ENCODE peak calls at places on chromosomes 6 and 20, in nine cellular contexts. R, I, X, S, N, F, P, J and T are unnamed samples.

GRCh38 chr6:43078651-43079050 is 2.5 kb downstream of the PTK7 start:
- DNase-seq in R (no peak), I (no peak), X (no peak), S (no peak), N (no peak), F (no peak), P (no peak), J (peak; percentile 74), T (no peak)

GRCh38 chr20:10922941-10923340 is 249.1 kb upstream of the JAG1 start:
- DNase-seq in R (peak; percentile 57), I (no peak), X (no peak), S (no peak), N (no peak), F (no peak), P (no peak), J (peak; percentile 65), T (peak; percentile 88)

GRCh38 chr20:36483919-36484808 is 57.2 kb upstream of the MYL9 start:
- DNase-seq in R (no peak), I (no peak), X (no peak), S (no peak), N (no peak), F (no peak), P (no peak), J (no peak), T (peak; percentile 44)

GRCh38 chr6:93293399-93294271 is 125.7 kb downstream of the EPHA7 start:
- DNase-seq in R (no peak), I (no peak), X (no peak), S (no peak), N (no peak), F (no peak), P (no peak), J (no peak), T (no peak)

GRCh38 chr20:16801919-16802651 is 53.9 kb downstream of the OTOR start:
- DNase-seq in R (peak; percentile 69), I (peak; percentile 71), X (peak; percentile 73), S (peak; percentile 88), N (no peak), F (peak; percentile 89), P (peak; percentile 32), J (no peak), T (peak; percentile 51)

GRCh38 chr6:83708546-83708969 is 343 bp downstream of the SNAP91 start:
- DNase-seq in R (no peak), I (peak; percentile 68), X (no peak), S (peak; percentile 75), N (no peak), F (no peak), P (peak; percentile 48), J (no peak), T (no peak)

GRCh38 chr6:161618816-161619454 is 345.1 kb upstream of the AGPAT4 start:
- DNase-seq in R (peak; percentile 80), I (peak; percentile 59), X (no peak), S (peak; percentile 31), N (peak; percentile 20), F (no peak), P (no peak), J (no peak), T (peak; percentile 18)

GRCh38 chr20:38139919-38140753 is 24.9 kb downstream of the TGM2 start:
- DNase-seq in R (no peak), I (no peak), X (peak; percentile 25), S (peak; percentile 2), N (no peak), F (no peak), P (no peak), J (no peak), T (no peak)

GRCh38 chr6:83057705-83058321 is 7.8 kb downstream of the UBE3D start:
- DNase-seq in R (peak; percentile 45), I (peak; percentile 59), X (no peak), S (peak; percentile 61), N (no peak), F (no peak), P (peak; percentile 22), J (no peak), T (peak; percentile 54)

DNA sequence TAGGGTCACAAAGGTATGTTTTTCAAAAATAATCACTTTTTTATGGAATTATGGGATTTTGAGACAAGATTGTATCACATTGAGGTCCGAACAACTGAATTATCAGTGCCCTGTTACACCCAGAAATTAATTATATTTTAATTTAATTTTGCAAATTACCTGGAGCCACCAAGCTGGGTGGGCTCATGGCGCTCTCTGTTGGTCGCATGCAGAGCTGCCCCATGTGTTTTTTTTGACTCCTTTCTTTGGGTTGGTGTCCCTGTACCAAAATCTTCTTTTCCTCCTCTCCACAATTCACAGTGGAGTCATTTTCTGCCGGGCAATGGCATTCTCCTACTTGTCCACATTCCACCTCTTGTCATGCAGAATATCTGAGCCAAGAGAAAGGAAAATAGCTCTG is 38.9 kb upstream of the FRMD1 start:
- DNase-seq in R (no peak), I (no peak), X (no peak), S (no peak), N (no peak), F (no peak), P (no peak), J (no peak), T (no peak)
- TF ChIP-seq CTCF in R (no peak), I (peak; percentile 50), X (no peak), S (no peak), N (no peak), F (no peak), P (no peak), J (peak; percentile 24), T (peak; percentile 21)

GRCh38 chr6:14705841-14706377 is 540.0 kb upstream of the JARID2 start:
- DNase-seq in R (no peak), I (no peak), X (no peak), S (no peak), N (no peak), F (no peak), P (no peak), J (no peak), T (no peak)
- TF ChIP-seq CTCF in R (no peak), I (no peak), X (no peak), S (no peak), N (no peak), F (no peak), P (no peak), J (no peak), T (no peak)

GRCh38 chr6:144912474-144912873 is 627.3 kb downstream of the UTRN start:
- DNase-seq in R (no peak), I (no peak), X (no peak), S (no peak), N (no peak), F (no peak), P (no peak), J (peak; percentile 67), T (peak; percentile 37)
- TF ChIP-seq CTCF in R (no peak), I (no peak), X (no peak), S (no peak), N (no peak), F (no peak), P (no peak), J (peak; percentile 25), T (no peak)

GRCh38 chr20:46168438-46168837 is 50.3 kb downstream of the CD40 start:
- DNase-seq in R (no peak), I (no peak), X (no peak), S (no peak), N (no peak), F (no peak), P (no peak), J (no peak), T (no peak)
- TF ChIP-seq CTCF in R (no peak), I (no peak), X (no peak), S (no peak), N (no peak), F (no peak), P (no peak), J (no peak), T (no peak)

DNA sequence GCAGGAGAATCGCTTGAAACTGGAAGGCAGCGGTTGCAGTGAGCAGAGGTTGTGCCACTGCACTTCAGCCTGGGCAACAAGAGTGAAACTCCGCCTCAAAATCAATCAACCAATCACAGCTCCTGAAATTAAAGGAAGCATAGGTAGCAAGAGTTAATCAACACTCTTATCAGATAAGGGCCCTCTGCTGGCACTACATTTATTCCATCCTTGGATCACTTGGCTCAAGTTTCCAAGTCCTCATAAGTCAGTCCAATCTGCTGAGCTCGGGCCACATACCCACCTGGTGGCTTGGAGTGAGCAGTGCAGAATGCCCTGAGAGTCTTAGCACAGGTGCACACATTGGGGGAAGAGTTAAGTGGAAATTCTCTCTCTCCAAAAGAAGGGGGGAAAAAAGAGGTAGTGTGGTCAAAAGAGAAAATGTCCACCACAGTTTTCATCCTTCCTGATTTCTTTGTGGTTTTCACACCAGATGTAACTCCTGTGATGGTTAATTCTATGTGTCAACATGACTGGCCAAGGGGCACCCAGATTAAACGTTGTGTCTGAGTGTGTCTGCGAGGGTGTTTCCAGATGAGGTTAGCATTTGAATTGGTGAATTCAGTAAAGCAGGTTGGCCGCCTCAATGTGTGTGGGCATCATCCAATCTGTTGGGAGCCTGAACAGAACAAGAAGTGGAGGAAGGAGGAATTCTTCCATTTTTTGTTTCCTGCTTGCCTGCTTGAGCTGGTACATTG is 14.2 kb upstream of the FAM8A1 start:
- DNase-seq in R (peak; percentile 72), I (no peak), X (no peak), S (no peak), N (no peak), F (no peak), P (no peak), J (no peak), T (peak; percentile 56)
- TF ChIP-seq CTCF in R (no peak), I (no peak), X (no peak), S (peak; percentile 32), N (no peak), F (no peak), P (no peak), J (no peak), T (peak; percentile 29)

GRCh38 chr6:30742316-30743098 is at the start of gene FLOT1:
- DNase-seq in R (peak; percentile 94), I (peak; percentile 94), X (peak; percentile 99), S (peak; percentile 90), N (peak; percentile 99), F (peak; percentile 94), P (peak; percentile 96), J (peak; percentile 86), T (peak; percentile 95)
- TF ChIP-seq CTCF in R (no peak), I (no peak), X (no peak), S (no peak), N (no peak), F (no peak), P (no peak), J (no peak), T (no peak)

DNA sequence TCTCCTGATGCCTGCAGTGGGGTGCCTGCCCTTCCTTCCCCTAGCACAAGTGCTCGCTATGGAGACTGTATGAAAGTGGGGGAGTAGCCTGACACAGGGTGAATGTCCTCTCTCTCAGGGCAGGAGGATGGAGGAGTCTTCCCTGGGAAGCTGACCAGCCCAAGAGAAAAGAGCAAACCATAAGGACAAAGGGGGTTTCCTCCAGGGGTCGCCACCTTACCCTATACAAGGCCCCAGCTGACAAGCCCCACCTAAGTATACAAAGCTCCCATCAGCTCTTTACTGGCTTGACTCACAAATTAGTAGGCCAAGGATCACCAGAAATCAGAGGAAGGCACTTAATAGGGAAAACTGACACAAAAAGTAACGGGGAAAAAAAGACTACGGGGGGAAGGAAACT is 54.1 kb downstream of the PLAGL1 start:
- DNase-seq in R (no peak), I (no peak), X (no peak), S (no peak), N (no peak), F (no peak), P (no peak), J (no peak), T (no peak)
- TF ChIP-seq CTCF in R (no peak), I (no peak), X (no peak), S (no peak), N (no peak), F (no peak), P (no peak), J (no peak), T (no peak)